ENCODE peak calls at places on chromosomes 13 and 19, in eight cellular contexts. F is stimulated activated CD4-positive, alpha-beta T cell treated with anti-CD3 and anti-CD28 coated beads, Interleukin-1b, Interleukin-23, amount 100 ng/mL, for 4 hours; O is ACHN; G is mesendoderm; K is ascending aorta; A is iris pigment epithelial cell; L is amniotic epithelial cell; W is SW 1271. H is an unnamed sample.

GRCh38 chr13:113157929-113158747 is at the start of gene PROZ:
- DNase-seq in F (no peak), O (no peak), G (no peak), K (no peak), A (no peak), L (no peak), W (no peak), H (no peak)

GRCh38 chr19:54420383-54421168 is 5.3 kb downstream of the TTYH1 start:
- DNase-seq in F (no peak), O (no peak), G (peak), K (no peak), A (no peak), L (no peak), W (no peak), H (no peak)

GRCh38 chr13:50589651-50590054 is 253.8 kb downstream of the DLEU7 start:
- DNase-seq in F (no peak), O (peak), G (no peak), K (no peak), A (peak), L (peak), W (no peak), H (no peak)

GRCh38 chr19:7676376-7676775 is 514 bp upstream of the MCEMP1 start:
- DNase-seq in F (no peak), O (no peak), G (no peak), K (no peak), A (no peak), L (no peak), W (no peak), H (no peak)

GRCh38 chr19:2345794-2346663 is 14.0 kb upstream of the TMPRSS9 start:
- DNase-seq in F (no peak), O (no peak), G (no peak), K (no peak), A (peak), L (peak), W (no peak), H (no peak)

GRCh38 chr13:44417876-44418275 is 44.3 kb downstream of the SERP2 start:
- DNase-seq in F (no peak), O (no peak), G (peak), K (no peak), A (no peak), L (no peak), W (no peak), H (no peak)

GRCh38 chr13:92843549-92843948 is 383.1 kb upstream of the GPC6 start:
- DNase-seq in F (no peak), O (peak), G (no peak), K (no peak), A (peak), L (peak), W (peak), H (no peak)

GRCh38 chr19:42528354-42529247 is at the start of gene CEACAM1:
- DNase-seq in F (peak), O (peak), G (no peak), K (no peak), A (peak), L (peak), W (no peak), H (no peak)

GRCh38 chr13:67278230-67278629 is 48.1 kb upstream of the PCDH9 start:
- DNase-seq in F (no peak), O (no peak), G (no peak), K (no peak), A (peak), L (peak), W (no peak), H (no peak)

GRCh38 chr13:103625194-103625593 is 559.0 kb upstream of the SLC10A2 start:
- DNase-seq in F (no peak), O (no peak), G (no peak), K (no peak), A (no peak), L (no peak), W (no peak), H (no peak)

H was measured in natural killer cell treated with Interleukin-12 subunit alpha and Interleukin-12 subunit beta and Interleukin-15 and Interleukin-18, amount 100 ng/mL, for 72 hours.